ENCODE peak calls at places on chromosome 19, in five cellular contexts. Z is CD8-positive, alpha-beta memory T cell; A is left ventricle myocardium inferior; M is CD4-positive, alpha-beta memory T cell; N is body of pancreas. O is an unnamed sample.
A peak's percentile ranks its signal among the peaks of the same experiment; 100 is the strongest.

GRCh38 chr19:16944626-16945363 is 56.0 kb downstream of the F2RL3 start:
- DNase-seq in Z (no peak), A (no peak), N (no peak), M (no peak), O (no peak)

GRCh38 chr19:43784251-43784980 is 3.6 kb upstream of the KCNN4 start:
- DNase-seq in M (peak; percentile 45), A (no peak), N (no peak), Z (peak; percentile 24), O (no peak)

GRCh38 chr19:47324502-47324901 is 7.5 kb upstream of the C5AR2 start:
- DNase-seq in N (peak; percentile 13), Z (no peak), M (no peak), A (peak; percentile 41), O (no peak)

GRCh38 chr19:29683009-29683408 is 17.7 kb downstream of the PLEKHF1 start:
- DNase-seq in A (no peak), Z (no peak), N (no peak), M (no peak), O (no peak)

GRCh38 chr19:13215572-13216380 is 65.6 kb downstream of the IER2 start:
- DNase-seq in M (peak; percentile 22), A (no peak), Z (no peak), N (no peak), O (no peak)

GRCh38 chr19:35860818-35861639 is 4.3 kb downstream of the KIRREL2 start:
- DNase-seq in M (no peak), A (no peak), Z (no peak), N (no peak), O (no peak)

GRCh38 chr19:49361438-49362047 is 673 bp downstream of the TEAD2 start:
- DNase-seq in N (peak; percentile 86), Z (no peak), A (peak; percentile 85), M (no peak), O (no peak)

GRCh38 chr19:38543807-38544568 is 73.8 kb downstream of the MAP4K1 start:
- DNase-seq in M (no peak), A (peak; percentile 32), Z (no peak), N (peak; percentile 92), O (no peak)

GRCh38 chr19:30665449-30665848 is 293.3 kb downstream of the ZNF536 start:
- DNase-seq in M (no peak), A (no peak), Z (no peak), N (peak; percentile 71), O (no peak)

GRCh38 chr19:39248806-39249205 is at the start of gene IFNL4:
- DNase-seq in Z (no peak), A (no peak), N (no peak), M (no peak), O (no peak)

GRCh38 chr19:39807846-39808364 is 26.1 kb downstream of the DYRK1B start:
- DNase-seq in A (no peak), M (no peak), N (no peak), Z (no peak), O (no peak)

GRCh38 chr19:33486936-33487793 is 34.4 kb downstream of the PEPD start:
- DNase-seq in M (no peak), N (no peak), A (no peak), Z (no peak), O (no peak)

GRCh38 chr19:30733826-30734550 is 361.8 kb downstream of the ZNF536 start:
- DNase-seq in N (no peak), Z (no peak), M (no peak), A (no peak), O (no peak)

GRCh38 chr19:34759218-34759917 is 13.6 kb downstream of the ZNF599 start:
- DNase-seq in Z (no peak), A (no peak), M (no peak), N (no peak), O (no peak)

DNA sequence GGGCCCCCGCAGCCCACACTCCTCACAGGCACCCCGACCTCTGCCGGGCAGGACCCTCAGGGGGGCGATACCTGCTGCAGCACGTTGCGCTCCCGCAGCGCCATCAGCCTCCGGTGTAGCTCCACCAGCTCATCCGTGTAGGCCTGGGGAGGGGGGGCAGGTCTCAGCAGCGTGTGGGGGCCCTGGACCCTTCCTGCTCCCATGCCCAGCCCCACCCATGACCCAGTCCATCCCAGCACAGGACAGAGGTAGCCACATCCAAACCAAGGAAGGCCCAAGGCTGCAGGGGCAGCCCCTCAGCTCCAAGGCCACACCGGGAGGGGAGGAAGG is 66.5 kb downstream of the MLLT1 start:
- DNase-seq in Z (no peak), N (no peak), A (no peak), M (no peak), O (no peak)
- H3K4me1 ChIP-seq in Z (no peaks in the 10 kb centered on the region), N (no peaks in the 10 kb centered on the region), A (peaks cover 20% of the 10 kb centered on the region), M (no peaks in the 10 kb centered on the region), O (peaks cover 18% of the 10 kb centered on the region)

GRCh38 chr19:3821857-3822364 is 35.7 kb upstream of the MATK start:
- DNase-seq in Z (peak; percentile 86), M (peak; percentile 88), A (peak; percentile 66), N (peak; percentile 69), O (no peak)

GRCh38 chr19:3823345-3823704 is 37.1 kb upstream of the MATK start:
- DNase-seq in M (no peak), A (no peak), N (no peak), Z (no peak), O (no peak)

GRCh38 chr19:3825286-3825956 is 39.2 kb upstream of the MATK start:
- DNase-seq in N (no peak), M (no peak), A (no peak), Z (no peak), O (no peak)

GRCh38 chr19:3821156-3821555 is 35.0 kb upstream of the MATK start:
- DNase-seq in N (peak; percentile 24), A (no peak), M (no peak), Z (no peak), O (no peak)

GRCh38 chr19:3822683-3823344 is 36.6 kb upstream of the MATK start:
- DNase-seq in N (no peak), A (no peak), Z (no peak), M (no peak), O (no peak)
- H3K9me3 ChIP-seq in N (no peaks in the 10 kb centered on the region), A (no peaks in the 10 kb centered on the region), Z (no peaks in the 10 kb centered on the region), M (no peaks in the 10 kb centered on the region), O (no peaks in the 10 kb centered on the region)

GRCh38 chr19:42514449-42514848 is 13.8 kb downstream of the CEACAM1 start:
- DNase-seq in A (no peak), Z (no peak), N (no peak), M (no peak), O (no peak)

GRCh38 chr19:42511340-42511739 is 16.9 kb downstream of the CEACAM1 start:
- DNase-seq in A (no peak), M (no peak), N (no peak), Z (no peak), O (no peak)

GRCh38 chr19:42515241-42515832 is 12.9 kb downstream of the CEACAM1 start:
- DNase-seq in M (no peak), Z (no peak), N (no peak), A (no peak), O (no peak)

GRCh38 chr19:42512743-42513304 is 15.5 kb downstream of the CEACAM1 start:
- DNase-seq in Z (no peak), M (no peak), N (no peak), A (no peak), O (no peak)

GRCh38 chr19:42512130-42512636 is 16.1 kb downstream of the CEACAM1 start:
- DNase-seq in Z (no peak), A (no peak), N (no peak), M (no peak), O (no peak)
- H3K4me1 ChIP-seq in Z (no peaks in the 10 kb centered on the region), A (no peaks in the 10 kb centered on the region), N (no peaks in the 10 kb centered on the region), M (peaks cover 4% of the 10 kb centered on the region), O (no peaks in the 10 kb centered on the region)

GRCh38 chr19:51965583-51965982 is 21.1 kb downstream of the ZNF350 start:
- DNase-seq in Z (no peak), A (no peak), N (no peak), M (no peak), O (no peak)
- H3K9me3 ChIP-seq in Z (peaks cover 80% of the 10 kb centered on the region), A (peaks cover 100% of the 10 kb centered on the region), N (no peaks in the 10 kb centered on the region), M (peaks cover 17% of the 10 kb centered on the region), O (peaks cover 100% of the 10 kb centered on the region)

GRCh38 chr19:1245468-1245867 is 2.9 kb upstream of the MIDN start:
- DNase-seq in A (no peak), M (no peak), Z (no peak), N (no peak), O (no peak)
- H3K4me1 ChIP-seq in A (peaks cover 83% of the 10 kb centered on the region), M (peaks cover 53% of the 10 kb centered on the region), Z (peaks cover 48% of the 10 kb centered on the region), N (peaks cover 70% of the 10 kb centered on the region), O (peaks cover 79% of the 10 kb centered on the region)

GRCh38 chr19:37413243-37414084 is 42.6 kb downstream of the ZNF527 start:
- DNase-seq in N (no peak), M (no peak), A (no peak), Z (no peak), O (no peak)

GRCh38 chr19:37412700-37413099 is 41.8 kb downstream of the ZNF527 start:
- DNase-seq in M (no peak), Z (no peak), N (no peak), A (no peak), O (no peak)
- H3K9me3 ChIP-seq in M (peaks cover 23% of the 10 kb centered on the region), Z (peaks cover 77% of the 10 kb centered on the region), N (no peaks in the 10 kb centered on the region), A (peaks cover 100% of the 10 kb centered on the region), O (peaks cover 100% of the 10 kb centered on the region)

GRCh38 chr19:50478901-50479715 is 2.5 kb upstream of the GARIN5A start:
- DNase-seq in M (no peak), N (no peak), Z (no peak), A (no peak), O (no peak)

GRCh38 chr19:50479761-50480251 is 3.2 kb upstream of the GARIN5A start:
- DNase-seq in N (no peak), Z (no peak), A (no peak), M (no peak), O (no peak)

GRCh38 chr19:50476943-50477264 is 256 bp upstream of the GARIN5A start:
- DNase-seq in Z (no peak), A (no peak), M (no peak), N (no peak), O (no peak)

GRCh38 chr19:50476224-50476942 is at the start of the genes EMC10 and GARIN5A:
- DNase-seq in M (peak; percentile 94), A (peak; percentile 90), N (peak; percentile 94), Z (peak; percentile 87), O (peak; percentile 63)

GRCh38 chr19:50477751-50478515 is 1.3 kb upstream of the GARIN5A start:
- DNase-seq in M (no peak), Z (no peak), A (no peak), N (no peak), O (no peak)
- H3K4me1 ChIP-seq in M (peaks cover 25% of the 10 kb centered on the region), Z (peaks cover 26% of the 10 kb centered on the region), A (peaks cover 36% of the 10 kb centered on the region), N (peaks cover 21% of the 10 kb centered on the region), O (peaks cover 10% of the 10 kb centered on the region)